ENCODE peak calls at places on chromosomes 4 and X, in five cellular contexts. D, T, K, J and U are unnamed samples. For H3K9me3, the result is how much of the 10 kb centered on the place peaks cover.

GRCh38 chrX:22922961-22923360 is 76.8 kb upstream of the DDX53 start:
- DNase-seq in J (no peak), D (no peak), T (no peak), K (no peak), U (no peak)

GRCh38 chr4:6257243-6258025 is 12.2 kb upstream of the WFS1 start:
- DNase-seq in K (no peak), T (no peak), J (no peak), D (peak), U (no peak)

GRCh38 chrX:119503484-119503861 is 35.2 kb downstream of the SLC25A5 start:
- DNase-seq in K (no peak), D (peak), J (no peak), T (no peak), U (peak)

GRCh38 chrX:440636-441035 is 53.9 kb upstream of the PPP2R3B start:
- DNase-seq in K (no peak), D (peak), J (no peak), T (no peak), U (no peak)

GRCh38 chr4:94925764-94926347 is 168.1 kb downstream of the BMPR1B start:
- DNase-seq in J (no peak), T (no peak), D (no peak), K (no peak), U (no peak)

GRCh38 chr4:13570916-13571315 is 26.6 kb upstream of the NKX3-2 start:
- DNase-seq in K (no peak), D (no peak), J (no peak), T (no peak), U (no peak)

GRCh38 chr4:66681962-66682361 is 863.3 kb downstream of the CENPC start:
- DNase-seq in J (no peak), T (no peak), D (no peak), K (no peak), U (no peak)

GRCh38 chr4:143411527-143412480 is 75.1 kb downstream of the GAB1 start:
- DNase-seq in J (no peak), K (no peak), T (no peak), D (no peak), U (no peak)

GRCh38 chr4:170008376-170008775 is 17.8 kb downstream of the MFAP3L start:
- DNase-seq in K (no peak), T (no peak), D (no peak), J (no peak), U (no peak)

GRCh38 chr4:2795558-2796260 is 2.8 kb downstream of the SH3BP2 start:
- DNase-seq in T (no peak), K (no peak), D (peak), J (peak), U (peak)

GRCh38 chr4:77921701-77922100 is 59.1 kb downstream of the MRPL1 start:
- DNase-seq in J (no peak), D (no peak), K (no peak), T (no peak), U (no peak)

GRCh38 chrX:9611436-9612145 is 146.7 kb downstream of the TBL1X start:
- DNase-seq in J (no peak), T (no peak), D (no peak), K (no peak), U (no peak)

GRCh38 chr4:110005461-110006056 is 92.9 kb downstream of the EGF start:
- DNase-seq in J (no peak), T (no peak), D (no peak), K (peak), U (no peak)

GRCh38 chr4:142697303-142697702 is 148.8 kb downstream of the INPP4B start:
- DNase-seq in K (no peak), D (no peak), J (no peak), T (no peak), U (no peak)

GRCh38 chrX:119682019-119682989 is 10.7 kb downstream of the SEPTIN6 start:
- DNase-seq in J (no peak), D (no peak), K (no peak), T (peak), U (no peak)

GRCh38 chrX:23907496-23908218 is at the start of the genes APOO and CXorf58:
- DNase-seq in K (peak), T (peak), J (peak), D (peak), U (peak)

GRCh38 chrX:130173190-130173895 is 1.6 kb downstream of the RAB33A start:
- DNase-seq in D (peak), J (no peak), T (no peak), K (peak), U (no peak)

GRCh38 chrX:499870-500364 is 113.2 kb upstream of the PPP2R3B start:
- DNase-seq in T (no peak), D (no peak), J (no peak), K (no peak), U (no peak)

GRCh38 chrX:153635788-153636668 is 11.0 kb upstream of the DUSP9 start:
- DNase-seq in D (peak), T (no peak), J (peak), K (no peak), U (no peak)

GRCh38 chr4:161188578-161188977 is 975.2 kb downstream of the FSTL5 start:
- DNase-seq in K (no peak), D (no peak), T (no peak), J (no peak), U (no peak)
- H3K9me3 ChIP-seq in K (under half), D (under half), T (under half), J (under half), U (under half)

GRCh38 chr4:22241415-22241814 is 274.5 kb downstream of the ADGRA3 start:
- DNase-seq in J (no peak), T (no peak), D (no peak), K (no peak), U (no peak)

GRCh38 chr4:22245294-22245693 is 270.6 kb downstream of the ADGRA3 start:
- DNase-seq in D (no peak), J (no peak), T (no peak), K (no peak), U (no peak)

DNA sequence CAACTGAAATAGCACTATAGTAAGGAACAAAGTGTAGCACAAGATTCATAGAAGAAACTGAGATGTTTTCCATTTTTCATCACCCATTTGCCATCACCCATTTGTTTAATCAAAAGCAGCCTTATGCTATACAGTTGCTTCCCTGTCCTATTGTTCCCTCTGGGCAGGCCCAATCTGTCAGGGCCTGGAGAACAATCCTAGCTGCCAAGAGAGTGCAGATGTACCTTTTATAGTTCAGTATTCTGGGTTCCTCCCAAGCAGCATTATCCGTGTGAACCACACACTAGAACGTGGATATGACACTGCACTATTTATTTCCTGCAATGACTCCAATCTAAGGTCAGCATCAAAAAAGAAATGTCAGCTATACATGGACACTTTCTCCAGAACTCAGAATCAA is 269.1 kb downstream of the ADGRA3 start:
- DNase-seq in D (no peak), T (no peak), K (no peak), J (no peak), U (no peak)
- H3K9me3 ChIP-seq in D (under half), T (under half), K (under half), J (under half), U (under half)

DNA sequence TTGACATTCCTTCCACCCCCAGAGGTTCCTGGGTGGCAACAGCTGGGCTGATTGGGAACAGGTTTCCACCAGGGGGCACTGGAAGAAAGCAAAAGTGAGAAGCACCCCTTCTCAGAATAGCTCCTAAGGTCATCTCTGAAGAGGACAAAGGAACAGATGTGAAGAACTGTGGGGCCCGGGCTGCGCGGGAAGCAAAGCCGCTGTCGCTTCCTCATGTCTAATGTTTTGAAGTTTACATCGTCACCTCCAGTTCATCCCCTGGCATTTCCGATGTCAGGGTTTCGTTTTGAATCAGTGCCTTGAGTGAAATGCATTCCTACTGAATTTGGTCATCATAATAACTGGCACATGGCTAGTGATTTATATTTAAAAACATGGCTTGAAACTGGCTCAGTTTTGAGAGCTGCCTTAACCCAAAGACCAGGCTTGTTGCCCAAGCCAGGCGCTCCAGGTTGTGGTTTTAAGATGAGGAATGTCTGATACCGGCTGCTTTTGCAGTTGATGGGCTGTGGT is 6.1 kb downstream of the TXK start:
- DNase-seq in D (no peak), T (peak), J (peak), K (peak), U (peak)
- H3K9me3 ChIP-seq in D (under half), T (under half), J (under half), K (under half), U (under half)

GRCh38 chrX:40172169-40172979 is 74.6 kb upstream of the BCOR start:
- DNase-seq in J (no peak), D (peak), T (no peak), K (peak), U (no peak)

GRCh38 chrX:40173662-40174593 is 76.2 kb upstream of the BCOR start:
- DNase-seq in D (no peak), K (no peak), J (peak), T (peak), U (no peak)

GRCh38 chrX:40171513-40172168 is 73.9 kb upstream of the BCOR start:
- DNase-seq in J (no peak), T (no peak), D (peak), K (no peak), U (no peak)

GRCh38 chrX:40174594-40175415 is 77.0 kb upstream of the BCOR start:
- DNase-seq in D (peak), J (peak), T (no peak), K (no peak), U (no peak)

GRCh38 chrX:40172980-40173661 is 75.4 kb upstream of the BCOR start:
- DNase-seq in J (no peak), D (no peak), T (no peak), K (no peak), U (no peak)
- H3K9me3 ChIP-seq in J (under half), D (under half), T (under half), K (under half), U (under half)